ENCODE peak calls at places on chromosomes 6 and 20, in seven cellular contexts. A is heart right ventricle; Q is AG04450; P is A549; J is CD4-positive, alpha-beta memory T cell; E is HAP-1; V is fibroblast of the aortic adventitia. R is an unnamed sample.

GRCh38 chr6:20028143-20028542 is 184.1 kb downstream of the MBOAT1 start:
- DNase-seq in A (no peak), Q (no peak), P (no peak), J (no peak), E (no peak), V (no peak), R (no peak)

GRCh38 chr6:25179051-25179778 is 100.0 kb upstream of the CARMIL1 start:
- DNase-seq in A (no peak), Q (no peak), P (no peak), J (no peak), E (no peak), V (peak), R (no peak)

GRCh38 chr20:24986436-24987015 is 6.0 kb downstream of the APMAP start:
- DNase-seq in A (no peak), Q (no peak), P (no peak), J (no peak), E (no peak), V (no peak), R (no peak)

GRCh38 chr20:15550116-15550870 is 1023.0 kb downstream of the KIF16B start:
- DNase-seq in A (no peak), Q (no peak), P (no peak), J (no peak), E (no peak), V (no peak), R (no peak)

GRCh38 chr6:23435798-23436197 is 690.2 kb upstream of the NRSN1 start:
- DNase-seq in A (no peak), Q (no peak), P (no peak), J (no peak), E (no peak), V (no peak), R (no peak)

GRCh38 chr6:43013020-43013842 is 515 bp downstream of the MEA1 start:
- DNase-seq in A (no peak), Q (no peak), P (no peak), J (no peak), E (no peak), V (peak), R (no peak)

GRCh38 chr20:17543531-17543961 is 12.4 kb upstream of the BFSP1 start:
- DNase-seq in A (no peak), Q (no peak), P (no peak), J (no peak), E (no peak), V (peak), R (no peak)

GRCh38 chr20:4937422-4938319 is 63.6 kb downstream of the SLC23A2 start:
- DNase-seq in A (no peak), Q (no peak), P (no peak), J (no peak), E (no peak), V (peak), R (peak)

GRCh38 chr20:2297352-2297717 is 1.5 kb downstream of the TGM3 start:
- DNase-seq in A (no peak), Q (no peak), P (no peak), J (no peak), E (no peak), V (no peak), R (no peak)

GRCh38 chr20:23003077-23003476 is 32.0 kb upstream of the SSTR4 start:
- DNase-seq in A (no peak), Q (no peak), P (no peak), J (no peak), E (no peak), V (no peak), R (no peak)

GRCh38 chr20:57661201-57662027 is 41.2 kb upstream of the ZBP1 start:
- DNase-seq in A (no peak), Q (no peak), P (no peak), J (no peak), E (no peak), V (no peak), R (no peak)

GRCh38 chr6:136921936-136922679 is at the start of gene SLC35D3:
- DNase-seq in A (peak), Q (no peak), P (peak), J (peak), E (no peak), V (no peak), R (no peak)

GRCh38 chr6:8710668-8711431 is 275.5 kb upstream of the SLC35B3 start:
- DNase-seq in A (no peak), Q (no peak), P (no peak), J (no peak), E (no peak), V (no peak), R (no peak)

GRCh38 chr6:8703059-8703458 is 267.7 kb upstream of the SLC35B3 start:
- DNase-seq in A (no peak), Q (no peak), P (no peak), J (no peak), E (no peak), V (no peak), R (no peak)

GRCh38 chr6:8705435-8706020 is 270.2 kb upstream of the SLC35B3 start:
- DNase-seq in A (no peak), Q (no peak), P (no peak), J (no peak), E (no peak), V (no peak), R (no peak)

GRCh38 chr6:8707369-8707768 is 272.0 kb upstream of the SLC35B3 start:
- DNase-seq in A (no peak), Q (no peak), P (no peak), J (no peak), E (no peak), V (no peak), R (no peak)

GRCh38 chr6:8707956-8708772 is 272.8 kb upstream of the SLC35B3 start:
- DNase-seq in A (no peak), Q (no peak), P (peak), J (no peak), E (no peak), V (no peak), R (peak)
- H3K4me3 ChIP-seq in A (no peak), Q (no peak), P (no peak), J (no peak), E (no peak), V (no peak), R (peak)

GRCh38 chr6:69816017-69816416 is 19.2 kb upstream of the LMBRD1 start:
- DNase-seq in A (no peak), Q (no peak), P (no peak), J (no peak), E (no peak), V (no peak), R (no peak)
- H3K4me3 ChIP-seq in A (no peak), Q (no peak), P (no peak), J (peak), E (no peak), V (no peak), R (no peak)

DNA sequence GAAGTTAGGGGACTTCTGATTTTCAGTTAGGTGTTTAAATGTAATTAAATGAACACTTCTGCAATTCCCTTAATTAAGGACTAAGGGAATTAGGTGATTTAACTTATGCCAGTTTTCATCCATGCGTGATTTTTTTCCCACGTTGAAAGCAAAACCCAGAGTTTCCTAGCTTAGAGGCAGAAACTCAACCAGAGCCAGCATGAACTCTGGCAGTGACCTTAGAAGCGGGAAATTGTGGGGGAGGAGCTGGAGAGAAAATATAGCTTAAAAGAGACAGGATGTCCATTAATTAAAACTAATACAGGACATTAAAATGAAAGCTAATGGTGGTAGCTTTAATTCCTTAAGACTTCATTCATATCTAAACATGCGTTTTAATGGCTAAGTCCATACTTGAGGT is 41.6 kb downstream of the IYD start:
- DNase-seq in A (no peak), Q (no peak), P (no peak), J (no peak), E (no peak), V (no peak), R (no peak)
- H3K4me3 ChIP-seq in A (no peak), Q (no peak), P (no peak), J (no peak), E (no peak), V (no peak), R (no peak)

GRCh38 chr20:45098096-45098773 is 2.7 kb downstream of the KCNS1 start:
- DNase-seq in A (peak), Q (no peak), P (no peak), J (peak), E (no peak), V (no peak), R (no peak)
- H3K4me3 ChIP-seq in A (no peak), Q (peak), P (no peak), J (no peak), E (no peak), V (peak), R (no peak)

GRCh38 chr20:56422824-56423189 is 10.7 kb downstream of the CASS4 start:
- DNase-seq in A (no peak), Q (no peak), P (no peak), J (no peak), E (no peak), V (no peak), R (no peak)
- H3K4me3 ChIP-seq in A (no peak), Q (no peak), P (no peak), J (no peak), E (no peak), V (no peak), R (no peak)

DNA sequence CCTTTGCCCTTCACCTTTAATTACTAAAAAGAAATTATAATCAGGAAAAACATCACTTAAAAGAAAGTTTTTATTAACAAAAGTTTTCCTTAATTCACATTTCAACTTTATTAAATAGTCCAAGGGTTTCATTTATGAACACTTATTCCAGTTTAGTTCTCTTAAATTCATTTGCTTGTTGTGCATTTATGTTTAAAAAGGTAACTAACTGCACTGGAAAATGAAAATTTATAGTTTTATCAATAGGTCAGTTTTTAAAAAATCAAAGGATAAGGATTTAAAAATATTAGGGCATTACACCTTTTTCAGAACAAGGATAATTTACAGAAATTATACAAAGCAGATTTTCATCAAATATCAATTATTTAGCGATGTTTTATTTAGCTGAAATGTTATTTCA is 958 bp upstream of the ATP5F1E start:
- DNase-seq in A (no peak), Q (no peak), P (no peak), J (no peak), E (no peak), V (no peak), R (no peak)
- H3K4me3 ChIP-seq in A (peak), Q (peak), P (peak), J (peak), E (peak), V (peak), R (peak)

GRCh38 chr20:60060006-60060557 is 101.9 kb downstream of the CDH26 start:
- DNase-seq in A (no peak), Q (no peak), P (no peak), J (no peak), E (no peak), V (no peak), R (no peak)

GRCh38 chr20:60057123-60057865 is 99.1 kb downstream of the CDH26 start:
- DNase-seq in A (peak), Q (no peak), P (peak), J (peak), E (peak), V (peak), R (peak)

GRCh38 chr20:60056345-60057122 is 98.3 kb downstream of the CDH26 start:
- DNase-seq in A (no peak), Q (no peak), P (no peak), J (peak), E (no peak), V (no peak), R (no peak)

GRCh38 chr20:60058869-60059268 is 100.6 kb downstream of the CDH26 start:
- DNase-seq in A (no peak), Q (no peak), P (no peak), J (no peak), E (no peak), V (no peak), R (no peak)

DNA sequence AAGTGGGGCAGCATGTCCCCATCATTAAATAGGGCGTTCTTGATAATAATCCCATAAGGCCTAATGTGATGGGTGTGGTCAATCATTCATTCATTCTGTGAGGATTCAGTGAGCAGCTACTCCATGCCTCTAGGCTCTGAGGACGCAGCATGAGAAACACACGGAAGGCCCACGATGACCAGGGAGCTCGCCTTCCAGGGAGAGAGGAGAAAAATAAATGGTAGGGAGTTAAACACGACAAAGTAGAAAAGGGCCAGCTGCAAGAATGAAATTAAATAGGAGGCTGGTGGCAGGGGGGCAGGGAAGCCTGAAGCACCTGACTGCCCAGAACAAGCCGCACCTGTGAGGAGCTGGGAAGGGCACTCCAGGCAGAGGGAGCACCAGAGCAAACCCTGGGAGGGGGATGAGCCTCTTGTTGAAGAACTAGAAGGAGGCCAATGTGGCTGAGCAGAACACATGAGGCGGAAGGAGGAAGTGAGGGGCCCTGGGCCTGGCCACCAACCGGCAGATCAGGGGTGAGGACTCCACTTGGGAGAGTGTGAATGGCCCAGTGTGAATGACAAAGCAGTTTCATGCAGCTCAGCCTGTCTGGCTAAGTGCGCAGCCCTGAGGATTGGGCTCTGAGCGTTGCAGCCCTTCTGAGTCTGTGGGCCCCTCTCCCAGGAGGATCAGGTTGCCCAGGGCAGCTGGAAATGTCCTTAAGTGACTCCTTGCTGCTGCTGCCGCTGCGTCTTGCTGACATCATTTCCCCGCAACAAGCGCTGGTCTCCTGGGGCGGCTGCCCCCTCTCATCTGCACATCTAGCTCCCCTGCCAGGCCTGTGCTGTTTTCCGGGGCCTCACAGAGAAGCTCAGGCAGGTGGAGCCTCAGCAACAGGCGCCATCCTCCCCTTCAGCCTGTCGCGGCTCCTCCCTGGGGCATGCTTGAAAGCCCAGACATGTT is 99.9 kb downstream of the CDH26 start:
- DNase-seq in A (peak), Q (no peak), P (no peak), J (peak), E (no peak), V (no peak), R (no peak)
- H3K4me3 ChIP-seq in A (no peak), Q (no peak), P (no peak), J (peak), E (no peak), V (no peak), R (no peak)